ENCODE peak calls at places on chromosomes 13 and 19, in seven cellular contexts. N is left ventricle myocardium superior, U is gastroesophageal sphincter, X is omental fat pad, G is activated B cell treated with CpG ODN at 0.5 μM for 24 hours, H is psoas muscle, Q is left lobe of liver. Y is an unnamed sample.

GRCh38 chr19:3478409-3479176 is 1.7 kb downstream of the SMIM24 start:
- ATAC-seq in N (no peak), G (peak), U (no peak), H (no peak), Q (no peak), X (no peak), Y (no peak)

GRCh38 chr13:34990399-34991224 is 48.5 kb downstream of the NBEA start:
- ATAC-seq in Q (peak), H (no peak), U (no peak), N (no peak), X (no peak), G (no peak), Y (no peak)

GRCh38 chr19:27972291-27973040 is 1240.5 kb downstream of the UQCRFS1 start:
- ATAC-seq in U (no peak), H (no peak), Q (no peak), N (no peak), G (no peak), X (no peak), Y (peak)

GRCh38 chr13:48072304-48072703 is 22.6 kb downstream of the MED4 start:
- ATAC-seq in G (no peak), N (no peak), X (no peak), Q (no peak), U (no peak), H (no peak), Y (no peak)

GRCh38 chr19:16026131-16026530 is 50.2 kb upstream of the TPM4 start:
- ATAC-seq in N (no peak), X (no peak), U (no peak), G (no peak), Q (no peak), H (no peak), Y (no peak)

GRCh38 chr13:68550330-68550729 is 1320.2 kb upstream of the PCDH9 start:
- ATAC-seq in X (no peak), H (no peak), Q (no peak), U (no peak), G (no peak), N (no peak), Y (no peak)

GRCh38 chr19:30066781-30067759 is 125.0 kb downstream of the URI1 start:
- ATAC-seq in H (no peak), Q (no peak), X (no peak), U (no peak), G (no peak), N (no peak), Y (no peak)

GRCh38 chr19:46728208-46728607 is 11.3 kb upstream of the PRKD2 start:
- ATAC-seq in G (no peak), X (no peak), Q (peak), U (peak), H (peak), N (peak), Y (no peak)